ENCODE peak calls at places on chromosomes 5 and 9, in eight cellular contexts. One of them, this sample, is unnamed.

GRCh38 chr9:115107701-115108100 is 10.3 kb downstream of the TNC start:
- DNase-seq in heart left ventricle: no peak
- DNase-seq in endothelial cell of umbilical vein: no peak
- DNase-seq in HCT116: no peak
- DNase-seq in tibial artery: no peak
- DNase-seq in psoas muscle: no peak
- DNase-seq in naive thymus-derived CD4-positive, alpha-beta T cell: no peak
- DNase-seq in hepatocyte: no peak
- DNase-seq in this sample: no peak

GRCh38 chr5:140251527-140251973 is 51.4 kb downstream of the PFDN1 start:
- DNase-seq in heart left ventricle: no peak
- DNase-seq in endothelial cell of umbilical vein: peak; percentile 89
- DNase-seq in HCT116: peak; percentile 67
- DNase-seq in tibial artery: peak; percentile 47
- DNase-seq in psoas muscle: peak; percentile 49
- DNase-seq in naive thymus-derived CD4-positive, alpha-beta T cell: peak; percentile 42
- DNase-seq in hepatocyte: no peak
- DNase-seq in this sample: peak; percentile 95

GRCh38 chr9:92480332-92480771 is 2.0 kb downstream of the ASPN start:
- DNase-seq in heart left ventricle: no peak
- DNase-seq in endothelial cell of umbilical vein: peak; percentile 82
- DNase-seq in HCT116: no peak
- DNase-seq in tibial artery: no peak
- DNase-seq in psoas muscle: no peak
- DNase-seq in naive thymus-derived CD4-positive, alpha-beta T cell: no peak
- DNase-seq in hepatocyte: peak; percentile 46
- DNase-seq in this sample: peak; percentile 49

GRCh38 chr5:9009931-9010652 is 535.8 kb downstream of the SEMA5A start:
- DNase-seq in heart left ventricle: no peak
- DNase-seq in endothelial cell of umbilical vein: no peak
- DNase-seq in HCT116: no peak
- DNase-seq in tibial artery: no peak
- DNase-seq in psoas muscle: no peak
- DNase-seq in naive thymus-derived CD4-positive, alpha-beta T cell: no peak
- DNase-seq in hepatocyte: no peak
- DNase-seq in this sample: no peak

GRCh38 chr9:7153566-7153965 is 395.8 kb downstream of the KDM4C start:
- DNase-seq in heart left ventricle: no peak
- DNase-seq in endothelial cell of umbilical vein: no peak
- DNase-seq in HCT116: no peak
- DNase-seq in tibial artery: no peak
- DNase-seq in psoas muscle: no peak
- DNase-seq in naive thymus-derived CD4-positive, alpha-beta T cell: no peak
- DNase-seq in hepatocyte: no peak
- DNase-seq in this sample: no peak

GRCh38 chr9:121305269-121305994 is 37.5 kb downstream of the GSN start:
- DNase-seq in heart left ventricle: peak; percentile 81
- DNase-seq in endothelial cell of umbilical vein: no peak
- DNase-seq in HCT116: no peak
- DNase-seq in tibial artery: peak; percentile 89
- DNase-seq in psoas muscle: peak; percentile 88
- DNase-seq in naive thymus-derived CD4-positive, alpha-beta T cell: no peak
- DNase-seq in hepatocyte: no peak
- DNase-seq in this sample: no peak

GRCh38 chr9:655875-656274 is 185.6 kb upstream of the DMRT1 start:
- DNase-seq in heart left ventricle: peak; percentile 94
- DNase-seq in endothelial cell of umbilical vein: no peak
- DNase-seq in HCT116: no peak
- DNase-seq in tibial artery: peak; percentile 74
- DNase-seq in psoas muscle: peak; percentile 81
- DNase-seq in naive thymus-derived CD4-positive, alpha-beta T cell: no peak
- DNase-seq in hepatocyte: no peak
- DNase-seq in this sample: peak; percentile 65

GRCh38 chr9:77616191-77616590 is 31.9 kb downstream of the GNA14 start:
- DNase-seq in heart left ventricle: no peak
- DNase-seq in endothelial cell of umbilical vein: peak; percentile 64
- DNase-seq in HCT116: no peak
- DNase-seq in tibial artery: no peak
- DNase-seq in psoas muscle: no peak
- DNase-seq in naive thymus-derived CD4-positive, alpha-beta T cell: no peak
- DNase-seq in hepatocyte: no peak
- DNase-seq in this sample: no peak

GRCh38 chr5:116645627-116646026 is 71.0 kb upstream of the SEMA6A start:
- DNase-seq in heart left ventricle: no peak
- DNase-seq in endothelial cell of umbilical vein: no peak
- DNase-seq in HCT116: no peak
- DNase-seq in tibial artery: no peak
- DNase-seq in psoas muscle: no peak
- DNase-seq in naive thymus-derived CD4-positive, alpha-beta T cell: no peak
- DNase-seq in hepatocyte: no peak
- DNase-seq in this sample: no peak

GRCh38 chr9:84463272-84463671 is 122.7 kb upstream of the SLC28A3 start:
- DNase-seq in heart left ventricle: no peak
- DNase-seq in endothelial cell of umbilical vein: no peak
- DNase-seq in HCT116: no peak
- DNase-seq in tibial artery: no peak
- DNase-seq in psoas muscle: no peak
- DNase-seq in naive thymus-derived CD4-positive, alpha-beta T cell: no peak
- DNase-seq in hepatocyte: peak; percentile 37
- DNase-seq in this sample: no peak

GRCh38 chr9:36966371-36967097 is 67.5 kb downstream of the PAX5 start:
- DNase-seq in heart left ventricle: no peak
- DNase-seq in endothelial cell of umbilical vein: no peak
- DNase-seq in HCT116: no peak
- DNase-seq in tibial artery: no peak
- DNase-seq in psoas muscle: no peak
- DNase-seq in naive thymus-derived CD4-positive, alpha-beta T cell: no peak
- DNase-seq in hepatocyte: no peak
- DNase-seq in this sample: no peak

GRCh38 chr5:90921428-90921973 is 362.9 kb downstream of the ADGRV1 start:
- DNase-seq in heart left ventricle: no peak
- DNase-seq in endothelial cell of umbilical vein: no peak
- DNase-seq in HCT116: no peak
- DNase-seq in tibial artery: no peak
- DNase-seq in psoas muscle: no peak
- DNase-seq in naive thymus-derived CD4-positive, alpha-beta T cell: no peak
- DNase-seq in hepatocyte: no peak
- DNase-seq in this sample: no peak

GRCh38 chr5:5178580-5178979 is 38.5 kb downstream of the ADAMTS16 start:
- DNase-seq in heart left ventricle: no peak
- DNase-seq in endothelial cell of umbilical vein: no peak
- DNase-seq in HCT116: no peak
- DNase-seq in tibial artery: no peak
- DNase-seq in psoas muscle: no peak
- DNase-seq in naive thymus-derived CD4-positive, alpha-beta T cell: no peak
- DNase-seq in hepatocyte: no peak
- DNase-seq in this sample: no peak
- H3K4me1 ChIP-seq in heart left ventricle: no peaks in the 10 kb centered on the region
- H3K4me1 ChIP-seq in endothelial cell of umbilical vein: no peaks in the 10 kb centered on the region
- H3K4me1 ChIP-seq in HCT116: no peaks in the 10 kb centered on the region
- H3K4me1 ChIP-seq in tibial artery: no peaks in the 10 kb centered on the region
- H3K4me1 ChIP-seq in psoas muscle: no peaks in the 10 kb centered on the region
- H3K4me1 ChIP-seq in naive thymus-derived CD4-positive, alpha-beta T cell: no peaks in the 10 kb centered on the region
- H3K4me1 ChIP-seq in hepatocyte: peaks cover 3% of the 10 kb centered on the region
- H3K4me1 ChIP-seq in this sample: no peaks in the 10 kb centered on the region

DNA sequence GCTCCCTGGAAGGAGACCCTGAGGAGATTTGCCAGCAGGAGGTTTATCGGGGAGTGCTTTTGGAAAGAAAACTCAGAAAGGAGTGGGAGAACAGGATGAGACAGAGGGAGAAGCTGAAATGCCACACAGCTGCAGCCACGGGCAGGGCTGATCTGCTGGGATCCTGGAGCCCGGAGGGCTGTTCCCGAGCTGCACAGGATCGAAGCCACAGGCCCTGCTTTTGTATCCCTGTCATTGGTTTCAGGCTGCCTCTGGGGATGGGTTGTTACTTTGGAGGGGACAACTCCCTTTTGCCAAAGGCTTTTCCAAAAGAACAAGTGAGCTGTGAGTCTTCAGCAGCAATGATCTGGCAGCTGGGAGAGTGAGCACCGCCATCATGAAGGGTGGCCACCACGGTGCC is 152.5 kb upstream of the PTCH1 start:
- DNase-seq in heart left ventricle: no peak
- DNase-seq in endothelial cell of umbilical vein: no peak
- DNase-seq in HCT116: no peak
- DNase-seq in tibial artery: no peak
- DNase-seq in psoas muscle: no peak
- DNase-seq in naive thymus-derived CD4-positive, alpha-beta T cell: no peak
- DNase-seq in hepatocyte: no peak
- DNase-seq in this sample: no peak
- H3K4me1 ChIP-seq in heart left ventricle: no peaks in the 10 kb centered on the region
- H3K4me1 ChIP-seq in endothelial cell of umbilical vein: no peaks in the 10 kb centered on the region
- H3K4me1 ChIP-seq in HCT116: no peaks in the 10 kb centered on the region
- H3K4me1 ChIP-seq in tibial artery: no peaks in the 10 kb centered on the region
- H3K4me1 ChIP-seq in psoas muscle: no peaks in the 10 kb centered on the region
- H3K4me1 ChIP-seq in naive thymus-derived CD4-positive, alpha-beta T cell: no peaks in the 10 kb centered on the region
- H3K4me1 ChIP-seq in hepatocyte: peaks cover 18% of the 10 kb centered on the region
- H3K4me1 ChIP-seq in this sample: no peaks in the 10 kb centered on the region

GRCh38 chr9:113579270-113580040 is 115.9 kb downstream of the RGS3 start:
- DNase-seq in heart left ventricle: peak; percentile 67
- DNase-seq in endothelial cell of umbilical vein: no peak
- DNase-seq in HCT116: no peak
- DNase-seq in tibial artery: peak; percentile 63
- DNase-seq in psoas muscle: no peak
- DNase-seq in naive thymus-derived CD4-positive, alpha-beta T cell: peak; percentile 24
- DNase-seq in hepatocyte: no peak
- DNase-seq in this sample: peak; percentile 87
- H3K4me1 ChIP-seq in heart left ventricle: peaks cover 79% of the 10 kb centered on the region
- H3K4me1 ChIP-seq in endothelial cell of umbilical vein: peaks cover 48% of the 10 kb centered on the region
- H3K4me1 ChIP-seq in HCT116: peaks cover 52% of the 10 kb centered on the region
- H3K4me1 ChIP-seq in tibial artery: peaks cover 72% of the 10 kb centered on the region
- H3K4me1 ChIP-seq in psoas muscle: peaks cover 55% of the 10 kb centered on the region
- H3K4me1 ChIP-seq in naive thymus-derived CD4-positive, alpha-beta T cell: peaks cover 49% of the 10 kb centered on the region
- H3K4me1 ChIP-seq in hepatocyte: peaks cover 24% of the 10 kb centered on the region
- H3K4me1 ChIP-seq in this sample: peaks cover 53% of the 10 kb centered on the region

GRCh38 chr5:44707721-44708120 is 101.0 kb upstream of the MRPS30 start:
- DNase-seq in heart left ventricle: no peak
- DNase-seq in endothelial cell of umbilical vein: no peak
- DNase-seq in HCT116: no peak
- DNase-seq in tibial artery: no peak
- DNase-seq in psoas muscle: no peak
- DNase-seq in naive thymus-derived CD4-positive, alpha-beta T cell: no peak
- DNase-seq in hepatocyte: no peak
- DNase-seq in this sample: no peak
- H3K4me1 ChIP-seq in heart left ventricle: no peaks in the 10 kb centered on the region
- H3K4me1 ChIP-seq in endothelial cell of umbilical vein: no peaks in the 10 kb centered on the region
- H3K4me1 ChIP-seq in HCT116: no peaks in the 10 kb centered on the region
- H3K4me1 ChIP-seq in tibial artery: no peaks in the 10 kb centered on the region
- H3K4me1 ChIP-seq in psoas muscle: no peaks in the 10 kb centered on the region
- H3K4me1 ChIP-seq in naive thymus-derived CD4-positive, alpha-beta T cell: no peaks in the 10 kb centered on the region
- H3K4me1 ChIP-seq in hepatocyte: no peaks in the 10 kb centered on the region
- H3K4me1 ChIP-seq in this sample: no peaks in the 10 kb centered on the region

DNA sequence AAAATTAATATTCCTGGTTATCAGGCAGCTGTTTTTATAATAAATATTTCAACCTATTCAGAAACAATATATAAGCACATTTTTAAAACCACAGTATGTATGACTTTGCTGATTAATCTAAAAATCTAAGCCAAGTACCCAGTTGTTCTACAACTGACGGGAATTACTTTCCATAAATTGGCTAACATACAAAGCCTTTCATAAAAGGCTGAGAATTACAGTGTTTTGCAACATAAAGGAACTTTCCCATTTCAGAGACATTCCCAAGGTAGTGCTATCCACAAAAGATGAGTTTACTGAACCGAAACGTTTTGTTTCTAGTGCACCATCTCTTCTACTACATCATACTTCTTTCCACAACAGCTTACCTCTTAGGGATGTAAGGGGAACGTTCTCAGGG is 7.2 kb downstream of the RNF145 start:
- DNase-seq in heart left ventricle: no peak
- DNase-seq in endothelial cell of umbilical vein: no peak
- DNase-seq in HCT116: no peak
- DNase-seq in tibial artery: no peak
- DNase-seq in psoas muscle: no peak
- DNase-seq in naive thymus-derived CD4-positive, alpha-beta T cell: no peak
- DNase-seq in hepatocyte: no peak
- DNase-seq in this sample: no peak
- H3K4me1 ChIP-seq in heart left ventricle: peaks cover 42% of the 10 kb centered on the region
- H3K4me1 ChIP-seq in endothelial cell of umbilical vein: peaks cover 20% of the 10 kb centered on the region
- H3K4me1 ChIP-seq in HCT116: peaks cover 7% of the 10 kb centered on the region
- H3K4me1 ChIP-seq in tibial artery: peaks cover 33% of the 10 kb centered on the region
- H3K4me1 ChIP-seq in psoas muscle: peaks cover 22% of the 10 kb centered on the region
- H3K4me1 ChIP-seq in naive thymus-derived CD4-positive, alpha-beta T cell: peaks cover 45% of the 10 kb centered on the region
- H3K4me1 ChIP-seq in hepatocyte: peaks cover 15% of the 10 kb centered on the region
- H3K4me1 ChIP-seq in this sample: peaks cover 21% of the 10 kb centered on the region

DNA sequence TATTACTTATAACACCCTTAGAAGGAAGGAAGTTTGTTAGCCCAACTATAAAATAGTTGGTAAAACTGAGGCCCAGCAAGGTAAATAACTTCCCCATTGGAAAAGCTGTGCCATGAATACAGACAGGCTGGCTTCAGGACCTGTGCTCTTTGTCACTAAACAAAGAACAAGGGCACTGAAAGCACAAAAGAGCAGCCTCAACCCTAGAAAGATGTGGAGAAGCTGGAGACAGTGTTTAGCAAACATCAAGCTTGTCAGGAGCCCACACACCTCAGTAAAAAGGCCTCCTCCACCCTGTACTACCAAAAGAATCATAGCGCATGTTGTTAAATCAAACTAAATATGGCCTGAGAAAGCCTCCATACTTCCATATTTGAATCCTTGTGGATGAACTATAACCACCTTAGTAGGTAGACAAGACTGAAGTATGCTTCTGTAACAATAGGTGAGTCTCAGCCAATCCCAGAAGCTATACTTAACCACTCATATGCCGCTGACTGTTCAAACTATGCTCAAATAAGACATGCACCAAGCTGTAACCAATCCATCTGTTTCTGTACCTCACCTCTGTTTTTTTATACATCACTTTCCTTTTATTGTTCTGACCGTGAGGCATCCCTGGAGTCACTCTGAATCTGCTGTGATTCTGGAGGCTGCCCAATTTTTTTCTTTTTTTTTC is 18.4 kb upstream of the SCGB3A2 start:
- DNase-seq in heart left ventricle: no peak
- DNase-seq in endothelial cell of umbilical vein: no peak
- DNase-seq in HCT116: no peak
- DNase-seq in tibial artery: no peak
- DNase-seq in psoas muscle: no peak
- DNase-seq in naive thymus-derived CD4-positive, alpha-beta T cell: no peak
- DNase-seq in hepatocyte: no peak
- DNase-seq in this sample: no peak
- H3K4me1 ChIP-seq in heart left ventricle: no peaks in the 10 kb centered on the region
- H3K4me1 ChIP-seq in endothelial cell of umbilical vein: no peaks in the 10 kb centered on the region
- H3K4me1 ChIP-seq in HCT116: no peaks in the 10 kb centered on the region
- H3K4me1 ChIP-seq in tibial artery: no peaks in the 10 kb centered on the region
- H3K4me1 ChIP-seq in psoas muscle: no peaks in the 10 kb centered on the region
- H3K4me1 ChIP-seq in naive thymus-derived CD4-positive, alpha-beta T cell: no peaks in the 10 kb centered on the region
- H3K4me1 ChIP-seq in hepatocyte: peaks cover 6% of the 10 kb centered on the region
- H3K4me1 ChIP-seq in this sample: no peaks in the 10 kb centered on the region

This sample was measured in osteoblast.